ENCODE peak calls at places on chromosomes 1 and 21, in six cellular contexts. Y, C, E, K, T and L are unnamed samples. For H3K4me1, the result is how much of the 10 kb centered on the place peaks cover.

GRCh38 chr1:7069888-7070287 is 284.6 kb downstream of the CAMTA1 start:
- DNase-seq in Y (no peak), C (no peak), E (no peak), K (no peak), T (no peak), L (no peak)

GRCh38 chr21:45270306-45270821 is 17.3 kb downstream of the POFUT2 start:
- DNase-seq in Y (peak), C (no peak), E (peak), K (no peak), T (no peak), L (peak)

GRCh38 chr1:8370046-8370881 is 52.4 kb downstream of the SLC45A1 start:
- DNase-seq in Y (no peak), C (no peak), E (no peak), K (no peak), T (peak), L (no peak)

GRCh38 chr1:161019767-161020572 is 982 bp downstream of the F11R start:
- DNase-seq in Y (no peak), C (no peak), E (no peak), K (no peak), T (no peak), L (peak)

GRCh38 chr1:191022856-191023255 is 545.2 kb upstream of the BRINP3 start:
- DNase-seq in Y (no peak), C (no peak), E (no peak), K (no peak), T (no peak), L (no peak)

GRCh38 chr1:53732912-53733317 is 6.0 kb downstream of the GLIS1 start:
- DNase-seq in Y (no peak), C (no peak), E (no peak), K (no peak), T (no peak), L (no peak)

GRCh38 chr21:33219961-33220360 is 9.8 kb upstream of the IFNAR2 start:
- DNase-seq in Y (no peak), C (no peak), E (no peak), K (no peak), T (no peak), L (no peak)

GRCh38 chr1:177355575-177355974 is 184.8 kb downstream of the BRINP2 start:
- DNase-seq in Y (no peak), C (no peak), E (no peak), K (peak), T (no peak), L (no peak)

GRCh38 chr1:225342695-225343094 is 85.1 kb downstream of the LBR start:
- DNase-seq in Y (no peak), C (no peak), E (no peak), K (no peak), T (no peak), L (no peak)

GRCh38 chr1:39632491-39633417 is 6.7 kb downstream of the HEYL start:
- DNase-seq in Y (no peak), C (no peak), E (peak), K (peak), T (peak), L (peak)

GRCh38 chr1:204947747-204948146 is 77.1 kb downstream of the NFASC start:
- DNase-seq in Y (no peak), C (no peak), E (no peak), K (no peak), T (no peak), L (no peak)

GRCh38 chr1:62494137-62494536 is 57.3 kb downstream of the USP1 start:
- DNase-seq in Y (no peak), C (no peak), E (no peak), K (no peak), T (no peak), L (no peak)

GRCh38 chr1:247111259-247111635 is 7.1 kb upstream of the ZNF669 start:
- DNase-seq in Y (no peak), C (no peak), E (no peak), K (no peak), T (no peak), L (no peak)

GRCh38 chr1:234175363-234175762 is 197.9 kb upstream of the COA6 start:
- DNase-seq in Y (no peak), C (no peak), E (no peak), K (no peak), T (no peak), L (no peak)

GRCh38 chr1:62194651-62195282 is at the start of gene L1TD1:
- DNase-seq in Y (no peak), C (no peak), E (no peak), K (no peak), T (no peak), L (peak)

GRCh38 chr1:163537809-163538208 is 216.1 kb downstream of the NUF2 start:
- DNase-seq in Y (no peak), C (no peak), E (no peak), K (no peak), T (no peak), L (no peak)

GRCh38 chr1:66732407-66733166 is 19.7 kb upstream of the DYNLT5 start:
- DNase-seq in Y (no peak), C (no peak), E (no peak), K (no peak), T (no peak), L (no peak)

DNA sequence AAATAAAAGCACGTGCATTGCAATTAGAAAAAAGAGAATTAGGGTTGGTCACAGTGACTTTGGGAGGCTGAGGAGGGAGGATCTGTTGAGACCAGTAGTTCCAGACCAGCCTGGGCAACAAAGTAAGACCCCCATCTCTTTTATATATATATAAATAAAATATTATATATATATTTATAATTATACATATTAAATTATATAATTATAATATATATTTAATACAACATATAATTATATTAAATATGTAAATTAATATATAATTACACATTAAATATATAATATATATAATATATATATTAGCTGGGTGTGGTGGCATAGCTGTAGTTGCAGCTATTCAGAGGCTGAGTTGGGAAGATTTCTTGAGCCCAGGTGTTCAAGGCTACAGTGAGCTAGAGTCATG is 23.2 kb downstream of the TMEM200B start:
- DNase-seq in Y (no peak), C (no peak), E (no peak), K (no peak), T (no peak), L (no peak)
- TF ChIP-seq POLR2A in Y (no peak), C (no peak), E (no peak), K (no peak), T (no peak), L (no peak)

GRCh38 chr1:9872430-9873165 is 37.5 kb downstream of the CTNNBIP1 start:
- DNase-seq in Y (no peak), C (no peak), E (no peak), K (no peak), T (no peak), L (no peak)

GRCh38 chr1:9869831-9870251 is 40.2 kb downstream of the CTNNBIP1 start:
- DNase-seq in Y (no peak), C (no peak), E (no peak), K (no peak), T (no peak), L (no peak)

GRCh38 chr1:9871707-9872425 is 38.2 kb downstream of the CTNNBIP1 start:
- DNase-seq in Y (no peak), C (no peak), E (no peak), K (no peak), T (no peak), L (no peak)

GRCh38 chr1:9870572-9870971 is 39.5 kb downstream of the CTNNBIP1 start:
- DNase-seq in Y (no peak), C (no peak), E (no peak), K (no peak), T (no peak), L (no peak)

DNA sequence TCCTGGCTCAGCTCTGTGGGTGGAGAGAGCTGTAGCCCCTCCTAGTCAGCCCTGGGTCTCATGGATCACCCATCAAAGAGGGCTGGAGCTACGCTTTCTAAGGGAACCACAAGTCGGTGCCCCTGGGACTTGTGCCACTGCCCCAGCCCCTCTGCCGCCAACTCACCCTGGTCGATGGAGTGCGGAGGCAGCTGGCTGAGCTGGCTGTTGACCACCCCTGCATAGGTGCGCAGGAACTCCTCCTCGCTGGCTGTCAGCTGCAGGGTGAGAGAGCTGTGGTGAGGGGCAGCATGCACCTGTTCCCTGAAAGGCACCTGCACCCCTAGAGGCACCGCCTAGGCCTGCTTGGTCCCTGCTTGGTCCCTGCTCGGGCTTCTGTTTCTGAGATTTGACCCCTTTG is 39.0 kb downstream of the CTNNBIP1 start:
- DNase-seq in Y (no peak), C (no peak), E (no peak), K (no peak), T (no peak), L (no peak)
- H3K4me1 ChIP-seq in Y (under half), C (under half), E (under half), K (under half), T (under half), L (half or more)

GRCh38 chr1:154220970-154221814 is 437 bp downstream of the UBAP2L start:
- DNase-seq in Y (peak), C (peak), E (peak), K (peak), T (peak), L (peak)
- TF ChIP-seq POLR2A in Y (no peak), C (no peak), E (no peak), K (no peak), T (no peak), L (no peak)

GRCh38 chr1:55716610-55717009 is 501.4 kb upstream of the USP24 start:
- DNase-seq in Y (no peak), C (no peak), E (no peak), K (no peak), T (no peak), L (no peak)
- H3K4me1 ChIP-seq in Y (under half), C (under half), E (under half), K (under half), T (under half), L (under half)